ENCODE peak calls at places on chromosomes 6 and 20, in four cellular contexts. T is B cell, B is cardiac muscle cell, J is uterus. E is an unnamed sample.

GRCh38 chr6:13794184-13794583 is 20.2 kb downstream of the MCUR1 start:
- DNase-seq in T (no peak), B (peak; percentile 75), J (no peak), E (no peak)

GRCh38 chr20:50484271-50484976 is 25.8 kb upstream of the PTPN1 start:
- DNase-seq in T (no peak), J (no peak), B (no peak), E (no peak)

GRCh38 chr6:104784884-104785283 is 74.8 kb downstream of the HACE1 start:
- DNase-seq in T (no peak), J (no peak), B (peak; percentile 10), E (no peak)

GRCh38 chr6:90168693-90169131 is 127.9 kb downstream of the BACH2 start:
- DNase-seq in B (peak; percentile 40), T (no peak), J (no peak), E (no peak)

GRCh38 chr6:63263456-63263855 is 52.2 kb downstream of the FKBP1C start:
- DNase-seq in J (no peak), B (no peak), T (no peak), E (no peak)

GRCh38 chr6:7138921-7139358 is 31.2 kb downstream of the RREB1 start:
- DNase-seq in T (no peak), J (no peak), B (no peak), E (no peak)

GRCh38 chr6:69096681-69097080 is 461.6 kb downstream of the ADGRB3 start:
- DNase-seq in J (no peak), B (no peak), T (no peak), E (no peak)

GRCh38 chr6:43369174-43370002 is at the start of gene ZNF318:
- DNase-seq in B (peak; percentile 99), J (peak; percentile 95), T (peak; percentile 94), E (peak; percentile 99)

GRCh38 chr20:48238326-48238725 is 453.0 kb upstream of the SULF2 start:
- DNase-seq in B (peak; percentile 39), J (peak; percentile 62), T (no peak), E (no peak)

GRCh38 chr6:6886160-6886885 is 221.4 kb upstream of the RREB1 start:
- DNase-seq in J (no peak), T (no peak), B (no peak), E (no peak)

GRCh38 chr6:112910256-112910655 is 563.1 kb downstream of the RFPL4B start:
- DNase-seq in T (no peak), J (no peak), B (peak; percentile 23), E (no peak)

GRCh38 chr20:48851579-48851978 is 23.8 kb upstream of the PREX1 start:
- DNase-seq in T (no peak), B (no peak), J (no peak), E (no peak)

GRCh38 chr6:6320901-6321300 is 439 bp upstream of the F13A1 start:
- DNase-seq in B (no peak), J (no peak), T (no peak), E (no peak)

GRCh38 chr20:62908971-62909791 is 17.1 kb downstream of the DIDO1 start:
- DNase-seq in B (no peak), J (no peak), T (no peak), E (no peak)

GRCh38 chr6:157143885-157144795 is 179.2 kb downstream of the TMEM242 start:
- DNase-seq in T (no peak), J (no peak), B (peak; percentile 77), E (no peak)

GRCh38 chr6:5507056-5507722 is 245.9 kb downstream of the FARS2 start:
- DNase-seq in J (no peak), B (no peak), T (peak; percentile 58), E (no peak)

GRCh38 chr6:44456070-44456965 is 68.8 kb downstream of the CDC5L start:
- DNase-seq in B (peak; percentile 73), T (no peak), J (no peak), E (no peak)

GRCh38 chr6:2791124-2792050 is 26.2 kb downstream of the WRNIP1 start:
- DNase-seq in T (peak; percentile 65), B (peak; percentile 87), J (peak; percentile 62), E (no peak)

GRCh38 chr6:138814179-138814834 is 18.4 kb downstream of the ECT2L start:
- DNase-seq in J (no peak), B (no peak), T (no peak), E (no peak)

GRCh38 chr6:31037169-31037568 is 26.9 kb downstream of the MUC22 start:
- DNase-seq in T (no peak), B (no peak), J (no peak), E (no peak)

GRCh38 chr6:108555399-108556052 is 5.2 kb upstream of the FOXO3 start:
- DNase-seq in B (no peak), T (no peak), J (no peak), E (no peak)
- TF ChIP-seq CTCF in B (no peak), T (no peak), J (no peak), E (no peak)

GRCh38 chr6:142913511-142914047 is 31.4 kb downstream of the HIVEP2 start:
- DNase-seq in B (no peak), T (peak; percentile 87), J (no peak), E (no peak)
- TF ChIP-seq CTCF in B (no peak), T (peak; percentile 63), J (no peak), E (no peak)

DNA sequence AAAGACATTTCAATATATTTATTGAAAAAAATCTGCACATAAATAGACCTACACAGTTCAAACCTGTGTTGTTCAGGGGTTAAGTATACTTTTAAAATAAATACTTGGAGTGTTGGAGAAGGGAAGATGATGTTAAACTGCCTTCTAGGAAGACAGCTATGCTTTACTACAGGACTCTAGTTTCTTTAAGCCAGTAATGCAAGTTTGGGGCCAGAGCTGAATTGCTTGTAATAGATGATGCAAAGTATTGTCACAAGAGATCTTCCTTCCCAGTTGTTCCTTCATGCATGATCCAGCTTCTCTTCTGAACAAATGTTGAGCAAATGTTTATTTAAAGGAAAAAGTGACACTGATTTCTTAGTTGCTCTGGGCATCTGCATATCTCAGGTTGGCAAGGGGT is 20.2 kb upstream of the RIMS4 start:
- DNase-seq in B (no peak), T (no peak), J (no peak), E (no peak)
- TF ChIP-seq CTCF in B (no peak), T (no peak), J (no peak), E (no peak)

DNA sequence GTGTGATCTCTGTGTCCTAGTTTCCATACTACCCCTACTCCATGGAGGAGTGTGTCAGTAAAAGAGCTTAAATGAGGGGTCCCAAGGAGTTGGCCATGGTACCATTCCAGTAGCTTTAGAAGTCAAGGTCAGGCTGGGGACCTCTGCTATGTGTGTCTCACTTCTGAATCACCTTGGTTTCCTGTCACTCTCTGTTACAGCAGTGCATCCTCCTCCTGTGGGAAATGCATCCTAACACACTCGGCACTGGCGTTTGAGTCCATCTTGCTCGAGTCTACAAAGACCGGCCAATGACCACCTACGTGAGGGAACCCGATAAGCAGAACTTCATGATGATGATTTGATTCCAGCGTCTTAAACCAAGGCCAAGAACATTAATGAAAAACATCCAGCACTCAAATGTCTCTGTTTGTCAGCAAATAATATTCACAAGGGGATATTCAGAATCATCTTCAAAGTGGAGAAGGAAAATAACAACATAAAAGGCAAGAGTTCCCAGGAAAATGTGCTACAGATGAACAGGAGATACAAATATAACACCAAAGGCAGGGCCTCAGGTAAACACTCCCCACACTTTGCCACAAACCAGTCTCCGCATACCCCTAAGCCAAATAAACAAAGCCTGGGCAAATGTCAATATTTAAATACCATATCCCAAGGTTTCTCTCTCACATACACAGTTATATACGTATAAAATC is 32.4 kb downstream of the TRAM2 start:
- DNase-seq in B (no peak), J (no peak), T (no peak), E (no peak)
- TF ChIP-seq CTCF in B (no peak), J (no peak), T (no peak), E (no peak)

GRCh38 chr6:39029156-39030011 is 19.2 kb upstream of the GLP1R start:
- DNase-seq in B (peak; percentile 14), T (no peak), J (no peak), E (no peak)
- TF ChIP-seq CTCF in B (peak; percentile 71), T (peak; percentile 54), J (peak; percentile 6), E (peak; percentile 73)

GRCh38 chr20:54197621-54198604 is 10.0 kb upstream of the PFDN4 start:
- DNase-seq in J (no peak), B (peak; percentile 79), T (no peak), E (no peak)
- TF ChIP-seq CTCF in J (no peak), B (peak; percentile 53), T (no peak), E (peak; percentile 46)

GRCh38 chr20:3826420-3826819 is 6.1 kb downstream of the AP5S1 start:
- DNase-seq in J (no peak), T (no peak), B (no peak), E (no peak)
- TF ChIP-seq CTCF in J (no peak), T (no peak), B (no peak), E (no peak)